ENCODE peak calls at places on chromosomes 3 and 15, in four cellular contexts. R is glutamatergic neuron, L is GM13976, G is neural progenitor cell. J is an unnamed sample.
A peak's percentile ranks its signal among the peaks of the same experiment; 100 is the strongest.

GRCh38 chr15:63971904-63972303 is 74.4 kb downstream of the DAPK2 start:
- DNase-seq in R (no peak), L (no peak), G (no peak), J (no peak)

GRCh38 chr3:111210003-111210699 is 138.5 kb downstream of the NECTIN3 start:
- DNase-seq in R (no peak), L (no peak), G (no peak), J (no peak)

GRCh38 chr3:143311096-143311495 is 191.5 kb downstream of the CHST2 start:
- DNase-seq in R (no peak), L (no peak), G (no peak), J (no peak)

GRCh38 chr15:82414536-82415191 is 15.0 kb upstream of the GOLGA6L9 start:
- DNase-seq in R (no peak), L (no peak), G (no peak), J (no peak)

GRCh38 chr3:66010348-66011097 is 28.2 kb downstream of the MAGI1 start:
- DNase-seq in R (no peak), L (no peak), G (no peak), J (no peak)

GRCh38 chr3:4983739-4984510 is 4.7 kb downstream of the BHLHE40 start:
- DNase-seq in R (no peak), L (peak; percentile 65), G (peak; percentile 25), J (peak; percentile 93)

GRCh38 chr3:142029052-142029642 is 120.2 kb downstream of the TFDP2 start:
- DNase-seq in R (no peak), L (peak; percentile 57), G (no peak), J (peak; percentile 27)

GRCh38 chr3:37731895-37732294 is 129.8 kb upstream of the CTDSPL start:
- DNase-seq in R (no peak), L (no peak), G (no peak), J (no peak)

GRCh38 chr3:149621218-149622005 is 36.4 kb downstream of the WWTR1 start:
- DNase-seq in R (no peak), L (no peak), G (no peak), J (peak; percentile 16)

GRCh38 chr3:131688370-131688769 is 185.6 kb upstream of the MRPL3 start:
- DNase-seq in R (no peak), L (peak; percentile 17), G (no peak), J (no peak)

GRCh38 chr3:27141668-27142067 is 227.5 kb downstream of the NEK10 start:
- DNase-seq in R (no peak), L (no peak), G (no peak), J (no peak)

GRCh38 chr3:124044961-124045360 is 53.0 kb upstream of the ROPN1 start:
- DNase-seq in R (peak; percentile 62), L (no peak), G (no peak), J (no peak)

GRCh38 chr3:31180274-31180673 is 285.8 kb upstream of the GADL1 start:
- DNase-seq in R (no peak), L (no peak), G (no peak), J (no peak)

GRCh38 chr3:23629181-23629893 is 176.4 kb upstream of the UBE2E1 start:
- DNase-seq in R (no peak), L (no peak), G (no peak), J (no peak)

GRCh38 chr15:38740206-38740605 is 175.6 kb upstream of the RASGRP1 start:
- DNase-seq in R (no peak), L (no peak), G (peak; percentile 4), J (no peak)

GRCh38 chr3:64764386-64764929 is 76.7 kb upstream of the ADAMTS9 start:
- DNase-seq in R (no peak), L (no peak), G (no peak), J (no peak)

GRCh38 chr3:141246958-141247301 is 15.3 kb downstream of the PXYLP1 start:
- DNase-seq in R (no peak), L (no peak), G (no peak), J (no peak)

GRCh38 chr15:41180206-41180789 is 50.3 kb downstream of the EXD1 start:
- DNase-seq in R (no peak), L (no peak), G (peak; percentile 31), J (no peak)

GRCh38 chr3:35643391-35643790 is 4.1 kb downstream of the ARPP21 start:
- DNase-seq in R (no peak), L (no peak), G (no peak), J (no peak)

GRCh38 chr15:100861511-100861991 is 18.1 kb upstream of the ALDH1A3 start:
- DNase-seq in R (no peak), L (no peak), G (peak; percentile 21), J (no peak)

GRCh38 chr15:42712584-42712983 is 24.3 kb downstream of the CDAN1 start:
- DNase-seq in R (no peak), L (no peak), G (no peak), J (no peak)

GRCh38 chr3:172461530-172462138 is 13.4 kb upstream of the GHSR start:
- DNase-seq in R (no peak), L (peak; percentile 65), G (peak; percentile 42), J (no peak)

GRCh38 chr3:10356461-10356897 is 35.6 kb upstream of the SEC13 start:
- DNase-seq in R (no peak), L (no peak), G (no peak), J (no peak)

GRCh38 chr3:23113455-23114171 is 89.5 kb upstream of the UBE2E2 start:
- DNase-seq in R (no peak), L (no peak), G (no peak), J (no peak)

GRCh38 chr3:48404440-48405342 is 25.2 kb downstream of the PLXNB1 start:
- DNase-seq in R (no peak), L (peak; percentile 12), G (no peak), J (no peak)

GRCh38 chr3:43876648-43877047 is 185.9 kb downstream of the ABHD5 start:
- DNase-seq in R (no peak), L (no peak), G (no peak), J (no peak)

GRCh38 chr3:70618151-70618550 is 305.7 kb upstream of the MDFIC2 start:
- DNase-seq in R (no peak), L (no peak), G (no peak), J (no peak)

GRCh38 chr3:27279153-27279552 is 90.0 kb downstream of the NEK10 start:
- DNase-seq in R (no peak), L (no peak), G (peak; percentile 38), J (no peak)

GRCh38 chr3:15387735-15388134 is 39.6 kb downstream of the METTL6 start:
- DNase-seq in R (no peak), L (no peak), G (no peak), J (no peak)

GRCh38 chr3:55624238-55624637 is 137.1 kb upstream of the WNT5A start:
- DNase-seq in R (no peak), L (no peak), G (no peak), J (no peak)

GRCh38 chr3:194029846-194030245 is 106.1 kb upstream of the HES1 start:
- DNase-seq in R (no peak), L (no peak), G (no peak), J (no peak)

GRCh38 chr3:133910422-133910821 is 14.7 kb upstream of the RAB6B start:
- DNase-seq in R (no peak), L (no peak), G (no peak), J (no peak)
- TF ChIP-seq CTCF in R (peak; percentile 39), L (no peak), G (peak; percentile 43), J (peak; percentile 24)

DNA sequence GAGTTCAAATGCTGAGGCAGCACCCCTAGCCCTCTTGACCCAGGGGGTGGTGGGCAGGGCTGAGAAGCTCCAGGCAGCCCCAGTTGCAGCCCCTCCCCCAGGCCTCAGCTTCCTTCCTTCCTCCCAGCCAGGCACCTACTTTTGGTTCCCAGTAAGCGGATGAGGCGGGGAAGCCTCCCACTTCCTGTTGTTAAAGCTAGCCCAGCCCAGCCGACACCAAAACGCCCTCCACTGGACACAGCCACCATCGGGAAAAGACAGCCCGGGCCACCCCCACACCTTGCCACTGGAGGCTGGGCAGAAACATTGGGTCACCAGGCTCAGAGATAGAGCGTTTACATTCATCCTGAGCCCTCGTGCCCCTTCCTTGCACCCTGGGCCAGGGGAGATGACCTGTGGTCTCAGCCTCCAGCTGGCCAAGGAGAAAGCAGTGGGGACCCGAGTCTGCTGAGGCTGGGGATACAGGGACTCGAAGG is 3.5 kb downstream of the DUSP7 start:
- DNase-seq in R (no peak), L (peak; percentile 63), G (peak; percentile 75), J (no peak)
- TF ChIP-seq CTCF in R (no peak), L (peak; percentile 40), G (peak; percentile 34), J (no peak)

GRCh38 chr3:57852896-57853295 is 96.8 kb downstream of the SLMAP start:
- DNase-seq in R (no peak), L (peak; percentile 15), G (no peak), J (no peak)

GRCh38 chr3:57851304-57851703 is 95.2 kb downstream of the SLMAP start:
- DNase-seq in R (no peak), L (no peak), G (no peak), J (no peak)

GRCh38 chr3:57855281-57855680 is 99.2 kb downstream of the SLMAP start:
- DNase-seq in R (no peak), L (no peak), G (no peak), J (no peak)

GRCh38 chr3:57855943-57856342 is 99.8 kb downstream of the SLMAP start:
- DNase-seq in R (no peak), L (no peak), G (no peak), J (no peak)

GRCh38 chr3:57856675-57857074 is 100.6 kb downstream of the SLMAP start:
- DNase-seq in R (no peak), L (no peak), G (no peak), J (no peak)
- TF ChIP-seq CTCF in R (no peak), L (no peak), G (peak; percentile 25), J (peak; percentile 3)

GRCh38 chr3:16528111-16528510 is 14.6 kb upstream of the RFTN1 start:
- DNase-seq in R (no peak), L (no peak), G (no peak), J (no peak)

GRCh38 chr3:16528581-16528993 is 15.1 kb upstream of the RFTN1 start:
- DNase-seq in R (no peak), L (no peak), G (no peak), J (no peak)

GRCh38 chr3:16533928-16534913 is 20.7 kb upstream of the RFTN1 start:
- DNase-seq in R (no peak), L (no peak), G (peak; percentile 57), J (no peak)

GRCh38 chr3:16524196-16524595 is 10.7 kb upstream of the RFTN1 start:
- DNase-seq in R (no peak), L (no peak), G (no peak), J (no peak)

DNA sequence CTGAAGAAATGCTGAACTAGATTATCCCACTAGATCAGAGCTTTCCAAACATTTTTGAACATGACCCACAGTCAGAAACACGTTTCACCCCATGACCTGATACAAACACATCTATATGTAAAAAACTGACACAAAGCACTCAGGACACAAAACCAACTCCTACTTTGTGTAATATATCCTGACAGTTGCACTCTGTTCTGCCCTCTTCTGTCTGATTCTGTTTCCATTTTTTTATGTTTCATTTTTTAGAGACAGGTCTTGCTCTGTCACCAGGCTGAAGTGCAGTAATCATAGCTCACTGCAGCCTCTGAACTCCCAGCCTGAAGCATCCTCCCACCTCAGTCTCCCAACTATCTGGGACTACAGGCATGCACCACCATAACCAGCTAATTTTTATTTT is 15.8 kb upstream of the RFTN1 start:
- DNase-seq in R (no peak), L (no peak), G (no peak), J (no peak)
- TF ChIP-seq CTCF in R (no peak), L (peak; percentile 3), G (no peak), J (peak; percentile 16)

GRCh38 chr15:31027948-31028586 is 36.6 kb upstream of the MTMR10 start:
- DNase-seq in R (no peak), L (no peak), G (no peak), J (no peak)
- TF ChIP-seq CTCF in R (no peak), L (no peak), G (no peak), J (no peak)